ENCODE peak calls at places on chromosomes 7 and 10, in eight cellular contexts. R, G, E, S, F, H, I and T are unnamed samples.

GRCh38 chr10:122999347-122999746 is 9.2 kb downstream of the IKZF5 start:
- DNase-seq in I (peak; percentile 5), S (no peak), G (no peak), F (no peak), E (no peak), H (no peak), R (no peak), T (no peak)

GRCh38 chr10:45308707-45309106 is 6.7 kb downstream of the OR13A1 start:
- DNase-seq in G (no peak), I (peak; percentile 50), S (peak; percentile 52), E (no peak), H (no peak), R (peak; percentile 44), F (no peak), T (no peak)

GRCh38 chr10:48551796-48552591 is 52.9 kb downstream of the ARHGAP22 start:
- DNase-seq in H (peak; percentile 69), G (peak; percentile 12), I (peak; percentile 81), E (peak; percentile 61), R (peak; percentile 79), F (peak; percentile 18), S (peak; percentile 73), T (peak; percentile 52)

GRCh38 chr7:35680403-35681013 is 14.4 kb downstream of the HERPUD2 start:
- DNase-seq in E (no peak), I (no peak), G (peak; percentile 17), R (no peak), F (no peak), H (no peak), S (no peak), T (peak; percentile 16)

GRCh38 chr7:110090113-110090820 is 1000.7 kb upstream of the LRRN3 start:
- DNase-seq in F (no peak), S (peak; percentile 57), R (peak; percentile 1), I (peak; percentile 64), H (peak; percentile 39), G (peak; percentile 4), E (no peak), T (peak; percentile 9)

GRCh38 chr10:75651452-75651851 is 220.0 kb downstream of the LRMDA start:
- DNase-seq in H (peak; percentile 53), F (no peak), S (peak; percentile 74), I (peak; percentile 64), G (no peak), R (no peak), E (no peak), T (no peak)

GRCh38 chr7:44095781-44096180 is 8.4 kb upstream of the AEBP1 start:
- DNase-seq in H (no peak), G (no peak), S (no peak), F (no peak), E (no peak), I (no peak), R (no peak), T (no peak)

GRCh38 chr7:154769527-154769926 is 233.4 kb downstream of the PAXIP1 start:
- DNase-seq in F (no peak), H (no peak), E (no peak), R (no peak), I (no peak), G (no peak), S (no peak), T (no peak)

GRCh38 chr7:49294611-49295010 is 370.3 kb downstream of the CDC14C start:
- DNase-seq in R (no peak), I (peak; percentile 53), G (peak; percentile 72), F (no peak), E (no peak), H (peak; percentile 2), S (no peak), T (no peak)

GRCh38 chr10:125629758-125630376 is 53.1 kb downstream of the TEX36 start:
- DNase-seq in S (peak; percentile 9), H (peak; percentile 46), E (peak; percentile 66), I (peak; percentile 68), G (peak; percentile 25), R (peak; percentile 49), F (no peak), T (no peak)

GRCh38 chr7:137996386-137996851 is 5.5 kb downstream of the CREB3L2 start:
- DNase-seq in R (no peak), S (no peak), G (peak; percentile 87), F (no peak), I (no peak), E (no peak), H (peak; percentile 59), T (peak; percentile 42)

GRCh38 chr7:37405603-37406122 is 43.0 kb downstream of the ELMO1 start:
- DNase-seq in E (no peak), G (no peak), F (no peak), S (no peak), I (no peak), H (no peak), R (no peak), T (no peak)

GRCh38 chr10:104057717-104058116 is 28.0 kb downstream of the COL17A1 start:
- DNase-seq in E (no peak), I (no peak), F (peak; percentile 40), R (no peak), H (no peak), G (no peak), S (no peak), T (no peak)

GRCh38 chr10:104054430-104054829 is 31.2 kb downstream of the COL17A1 start:
- DNase-seq in F (no peak), G (peak; percentile 73), I (peak; percentile 58), H (peak; percentile 88), S (no peak), R (no peak), E (peak; percentile 54), T (no peak)

GRCh38 chr10:104061196-104061595 is 24.5 kb downstream of the COL17A1 start:
- DNase-seq in R (no peak), E (no peak), I (no peak), H (no peak), F (no peak), G (no peak), S (no peak), T (no peak)

GRCh38 chr10:104056619-104057273 is 28.9 kb downstream of the COL17A1 start:
- DNase-seq in S (peak; percentile 41), H (no peak), G (no peak), F (no peak), I (no peak), E (no peak), R (no peak), T (no peak)

GRCh38 chr10:104059364-104059763 is 26.3 kb downstream of the COL17A1 start:
- DNase-seq in E (no peak), R (no peak), H (no peak), I (no peak), G (no peak), S (peak; percentile 80), F (no peak), T (no peak)
- H3K4me3 ChIP-seq in E (no peak overlapping the region), R (no peak overlapping the region), H (no peak overlapping the region), I (no peak overlapping the region), G (no peak overlapping the region), S (no peak overlapping the region), F (no peak overlapping the region), T (no peak overlapping the region)

GRCh38 chr10:28305551-28305950 is 2.7 kb upstream of the MPP7 start:
- DNase-seq in I (no peak), F (no peak), R (no peak), E (no peak), S (no peak), H (no peak), G (no peak), T (no peak)

GRCh38 chr10:28302012-28302667 is 724 bp downstream of the MPP7 start:
- DNase-seq in F (no peak), R (no peak), S (peak; percentile 49), I (peak; percentile 16), G (no peak), H (peak; percentile 67), E (peak; percentile 6), T (no peak)

GRCh38 chr10:28302668-28303488 is at the start of gene MPP7:
- DNase-seq in F (peak; percentile 96), G (peak; percentile 99), H (peak; percentile 98), R (peak; percentile 98), S (peak; percentile 99), I (peak; percentile 96), E (peak; percentile 98), T (peak; percentile 92)

GRCh38 chr10:28307267-28307666 is 4.4 kb upstream of the MPP7 start:
- DNase-seq in E (no peak), H (no peak), F (no peak), I (no peak), S (no peak), G (no peak), R (no peak), T (no peak)

GRCh38 chr10:28304032-28304571 is 1.2 kb upstream of the MPP7 start:
- DNase-seq in I (no peak), S (no peak), F (no peak), G (no peak), H (no peak), E (no peak), R (no peak), T (no peak)
- H3K4me2 ChIP-seq in I (peak overlapping the region; percentile 83), S (peak overlapping the region; percentile 78), F (no peak overlapping the region), G (no peak overlapping the region), H (no peak overlapping the region), E (peak overlapping the region; percentile 87), R (peak overlapping the region; percentile 86), T (no peak overlapping the region)

GRCh38 chr10:72250666-72251065 is 23.1 kb upstream of the DDIT4 start:
- DNase-seq in I (no peak), F (no peak), R (no peak), E (no peak), G (peak; percentile 86), S (no peak), H (peak; percentile 84), T (no peak)

GRCh38 chr10:72244573-72245038 is 28.5 kb upstream of the ASCC1 start:
- DNase-seq in S (no peak), E (peak; percentile 33), H (no peak), I (no peak), G (no peak), R (no peak), F (no peak), T (no peak)

GRCh38 chr10:72251635-72252034 is 22.1 kb upstream of the DDIT4 start:
- DNase-seq in F (no peak), H (no peak), E (no peak), I (no peak), S (no peak), G (no peak), R (no peak), T (no peak)

GRCh38 chr10:72245949-72246525 is 27.7 kb upstream of the DDIT4 start:
- DNase-seq in F (no peak), I (no peak), E (no peak), S (no peak), G (no peak), H (no peak), R (no peak), T (no peak)

DNA sequence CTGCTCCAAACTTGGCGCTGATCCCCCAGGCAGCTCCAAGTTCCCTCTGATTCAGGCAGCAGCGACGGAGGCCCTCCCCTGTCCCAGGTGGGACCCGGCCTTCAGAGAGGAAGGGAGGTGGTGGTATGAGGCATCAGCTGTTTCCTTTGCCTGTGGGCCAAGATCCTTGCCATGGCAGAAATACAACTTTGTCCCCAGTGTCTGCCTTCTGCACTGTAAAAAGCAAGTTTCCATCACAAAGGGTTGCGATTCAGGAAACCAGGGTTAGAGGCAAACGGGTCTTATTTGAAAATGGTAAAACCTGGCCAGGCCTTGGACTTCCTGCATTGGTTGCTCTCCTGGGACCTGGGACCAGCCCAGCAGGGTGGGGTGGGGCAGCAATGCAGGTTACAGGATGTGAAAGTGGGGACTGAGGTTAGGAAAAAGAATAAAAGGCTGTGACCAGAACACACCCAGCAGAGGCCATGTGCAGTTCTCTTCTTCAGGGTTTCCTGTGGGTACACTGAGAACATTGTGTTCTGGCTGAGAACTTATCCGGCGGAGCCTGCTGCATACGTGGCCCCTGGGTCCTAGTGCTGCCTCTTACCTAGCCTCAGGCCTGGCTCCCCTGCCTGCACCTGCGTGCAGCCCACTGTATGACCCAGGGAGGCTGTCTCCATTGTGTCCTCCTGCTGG is 25.1 kb upstream of the DDIT4 start:
- DNase-seq in E (no peak), F (no peak), I (no peak), G (no peak), R (peak; percentile 95), S (peak; percentile 76), H (peak; percentile 33), T (peak; percentile 86)
- H3K4me3 ChIP-seq in E (peak overlapping the region; percentile 9), F (no peak overlapping the region), I (no peak overlapping the region), G (no peak overlapping the region), R (peak overlapping the region; percentile 57), S (peak overlapping the region; percentile 25), H (no peak overlapping the region), T (peak overlapping the region; percentile 55)

GRCh38 chr7:139683137-139683871 is 94.5 kb downstream of the HIPK2 start:
- DNase-seq in I (peak; percentile 52), F (no peak), G (peak; percentile 85), R (no peak), E (no peak), S (no peak), H (peak; percentile 58), T (no peak)
- H3K4me2 ChIP-seq in I (peak overlapping the region; percentile 61), F (no peak overlapping the region), G (peak overlapping the region; percentile 76), R (no peak overlapping the region), E (peak overlapping the region; percentile 72), S (no peak overlapping the region), H (peak overlapping the region; percentile 65), T (no peak overlapping the region)